ENCODE peak calls at places on chromosomes 4 and X, in nine cellular contexts. One of them, this sample, is unnamed.
A peak's percentile ranks its signal among the peaks of the same experiment; 100 is the strongest.

GRCh38 chr4:145108128-145108527 is 10.0 kb downstream of the ABCE1 start:
- DNase-seq in fibroblast of pulmonary artery: no peak
- DNase-seq in NCI-H510A treated with DMSO at 0.1 percent for 48 hours: no peak
- DNase-seq in HuH-7: no peak
- DNase-seq in astrocyte of the spinal cord: no peak
- DNase-seq in vagina: no peak
- DNase-seq in activated naive CD4-positive, alpha-beta T cell treated with anti-CD3 and anti-CD28 coated beads, Interleukin-2, amount 50 U/mL, for 72 hours: no peak
- DNase-seq in activated T-helper 1 cell treated with anti-CD3 and anti-CD28 coated beads, Interleukin-2, amount 50 U/mL, for 16 hours: no peak
- DNase-seq in pancreas: no peak
- DNase-seq in this sample: no peak

GRCh38 chrX:41022579-41022978 is 62.7 kb upstream of the USP9X start:
- DNase-seq in fibroblast of pulmonary artery: peak; percentile 46
- DNase-seq in NCI-H510A treated with DMSO at 0.1 percent for 48 hours: no peak
- DNase-seq in HuH-7: no peak
- DNase-seq in astrocyte of the spinal cord: no peak
- DNase-seq in vagina: no peak
- DNase-seq in activated naive CD4-positive, alpha-beta T cell treated with anti-CD3 and anti-CD28 coated beads, Interleukin-2, amount 50 U/mL, for 72 hours: no peak
- DNase-seq in activated T-helper 1 cell treated with anti-CD3 and anti-CD28 coated beads, Interleukin-2, amount 50 U/mL, for 16 hours: no peak
- DNase-seq in pancreas: no peak
- DNase-seq in this sample: no peak

GRCh38 chr4:152460488-152460887 is 75.4 kb downstream of the FBXW7 start:
- DNase-seq in fibroblast of pulmonary artery: peak; percentile 93
- DNase-seq in NCI-H510A treated with DMSO at 0.1 percent for 48 hours: no peak
- DNase-seq in HuH-7: no peak
- DNase-seq in astrocyte of the spinal cord: peak; percentile 57
- DNase-seq in vagina: no peak
- DNase-seq in activated naive CD4-positive, alpha-beta T cell treated with anti-CD3 and anti-CD28 coated beads, Interleukin-2, amount 50 U/mL, for 72 hours: no peak
- DNase-seq in activated T-helper 1 cell treated with anti-CD3 and anti-CD28 coated beads, Interleukin-2, amount 50 U/mL, for 16 hours: no peak
- DNase-seq in pancreas: no peak
- DNase-seq in this sample: peak; percentile 47

GRCh38 chrX:78997870-78998558 is 52.8 kb downstream of the P2RY10 start:
- DNase-seq in fibroblast of pulmonary artery: no peak
- DNase-seq in NCI-H510A treated with DMSO at 0.1 percent for 48 hours: no peak
- DNase-seq in HuH-7: no peak
- DNase-seq in astrocyte of the spinal cord: no peak
- DNase-seq in vagina: no peak
- DNase-seq in activated naive CD4-positive, alpha-beta T cell treated with anti-CD3 and anti-CD28 coated beads, Interleukin-2, amount 50 U/mL, for 72 hours: no peak
- DNase-seq in activated T-helper 1 cell treated with anti-CD3 and anti-CD28 coated beads, Interleukin-2, amount 50 U/mL, for 16 hours: no peak
- DNase-seq in pancreas: no peak
- DNase-seq in this sample: no peak

GRCh38 chr4:70705856-70706461 is 15.8 kb upstream of the RUFY3 start:
- DNase-seq in fibroblast of pulmonary artery: no peak
- DNase-seq in NCI-H510A treated with DMSO at 0.1 percent for 48 hours: no peak
- DNase-seq in HuH-7: no peak
- DNase-seq in astrocyte of the spinal cord: no peak
- DNase-seq in vagina: no peak
- DNase-seq in activated naive CD4-positive, alpha-beta T cell treated with anti-CD3 and anti-CD28 coated beads, Interleukin-2, amount 50 U/mL, for 72 hours: no peak
- DNase-seq in activated T-helper 1 cell treated with anti-CD3 and anti-CD28 coated beads, Interleukin-2, amount 50 U/mL, for 16 hours: no peak
- DNase-seq in pancreas: no peak
- DNase-seq in this sample: no peak

GRCh38 chrX:107731831-107732502 is 43.6 kb downstream of the TSC22D3 start:
- DNase-seq in fibroblast of pulmonary artery: peak; percentile 96
- DNase-seq in NCI-H510A treated with DMSO at 0.1 percent for 48 hours: peak; percentile 38
- DNase-seq in HuH-7: no peak
- DNase-seq in astrocyte of the spinal cord: peak; percentile 85
- DNase-seq in vagina: no peak
- DNase-seq in activated naive CD4-positive, alpha-beta T cell treated with anti-CD3 and anti-CD28 coated beads, Interleukin-2, amount 50 U/mL, for 72 hours: no peak
- DNase-seq in activated T-helper 1 cell treated with anti-CD3 and anti-CD28 coated beads, Interleukin-2, amount 50 U/mL, for 16 hours: no peak
- DNase-seq in pancreas: peak; percentile 85
- DNase-seq in this sample: peak; percentile 91

GRCh38 chrX:38968344-38968743 is 167.1 kb downstream of the MID1IP1 start:
- DNase-seq in fibroblast of pulmonary artery: peak; percentile 7
- DNase-seq in NCI-H510A treated with DMSO at 0.1 percent for 48 hours: no peak
- DNase-seq in HuH-7: no peak
- DNase-seq in astrocyte of the spinal cord: no peak
- DNase-seq in vagina: no peak
- DNase-seq in activated naive CD4-positive, alpha-beta T cell treated with anti-CD3 and anti-CD28 coated beads, Interleukin-2, amount 50 U/mL, for 72 hours: no peak
- DNase-seq in activated T-helper 1 cell treated with anti-CD3 and anti-CD28 coated beads, Interleukin-2, amount 50 U/mL, for 16 hours: no peak
- DNase-seq in pancreas: no peak
- DNase-seq in this sample: no peak

GRCh38 chr4:69718376-69719293 is 41.8 kb downstream of the SULT1B1 start:
- DNase-seq in fibroblast of pulmonary artery: peak; percentile 83
- DNase-seq in NCI-H510A treated with DMSO at 0.1 percent for 48 hours: no peak
- DNase-seq in HuH-7: no peak
- DNase-seq in astrocyte of the spinal cord: peak; percentile 45
- DNase-seq in vagina: no peak
- DNase-seq in activated naive CD4-positive, alpha-beta T cell treated with anti-CD3 and anti-CD28 coated beads, Interleukin-2, amount 50 U/mL, for 72 hours: no peak
- DNase-seq in activated T-helper 1 cell treated with anti-CD3 and anti-CD28 coated beads, Interleukin-2, amount 50 U/mL, for 16 hours: no peak
- DNase-seq in pancreas: no peak
- DNase-seq in this sample: peak; percentile 9

GRCh38 chr4:87707279-87707918 is 57.3 kb downstream of the DMP1 start:
- DNase-seq in fibroblast of pulmonary artery: no peak
- DNase-seq in NCI-H510A treated with DMSO at 0.1 percent for 48 hours: no peak
- DNase-seq in HuH-7: no peak
- DNase-seq in astrocyte of the spinal cord: no peak
- DNase-seq in vagina: no peak
- DNase-seq in activated naive CD4-positive, alpha-beta T cell treated with anti-CD3 and anti-CD28 coated beads, Interleukin-2, amount 50 U/mL, for 72 hours: no peak
- DNase-seq in activated T-helper 1 cell treated with anti-CD3 and anti-CD28 coated beads, Interleukin-2, amount 50 U/mL, for 16 hours: no peak
- DNase-seq in pancreas: no peak
- DNase-seq in this sample: no peak

GRCh38 chrX:71998836-71999509 is 88.3 kb downstream of the NHSL2 start:
- DNase-seq in fibroblast of pulmonary artery: peak; percentile 36
- DNase-seq in NCI-H510A treated with DMSO at 0.1 percent for 48 hours: peak; percentile 5
- DNase-seq in HuH-7: peak; percentile 51
- DNase-seq in astrocyte of the spinal cord: no peak
- DNase-seq in vagina: peak; percentile 64
- DNase-seq in activated naive CD4-positive, alpha-beta T cell treated with anti-CD3 and anti-CD28 coated beads, Interleukin-2, amount 50 U/mL, for 72 hours: no peak
- DNase-seq in activated T-helper 1 cell treated with anti-CD3 and anti-CD28 coated beads, Interleukin-2, amount 50 U/mL, for 16 hours: no peak
- DNase-seq in pancreas: no peak
- DNase-seq in this sample: peak; percentile 31

GRCh38 chr4:173264960-173265281 is 69.2 kb downstream of the HMGB2 start:
- DNase-seq in fibroblast of pulmonary artery: no peak
- DNase-seq in NCI-H510A treated with DMSO at 0.1 percent for 48 hours: no peak
- DNase-seq in HuH-7: no peak
- DNase-seq in astrocyte of the spinal cord: no peak
- DNase-seq in vagina: no peak
- DNase-seq in activated naive CD4-positive, alpha-beta T cell treated with anti-CD3 and anti-CD28 coated beads, Interleukin-2, amount 50 U/mL, for 72 hours: no peak
- DNase-seq in activated T-helper 1 cell treated with anti-CD3 and anti-CD28 coated beads, Interleukin-2, amount 50 U/mL, for 16 hours: no peak
- DNase-seq in pancreas: no peak
- DNase-seq in this sample: no peak

GRCh38 chr4:30269850-30270249 is 450.3 kb upstream of the PCDH7 start:
- DNase-seq in fibroblast of pulmonary artery: peak; percentile 8
- DNase-seq in NCI-H510A treated with DMSO at 0.1 percent for 48 hours: peak; percentile 0
- DNase-seq in HuH-7: no peak
- DNase-seq in astrocyte of the spinal cord: no peak
- DNase-seq in vagina: no peak
- DNase-seq in activated naive CD4-positive, alpha-beta T cell treated with anti-CD3 and anti-CD28 coated beads, Interleukin-2, amount 50 U/mL, for 72 hours: no peak
- DNase-seq in activated T-helper 1 cell treated with anti-CD3 and anti-CD28 coated beads, Interleukin-2, amount 50 U/mL, for 16 hours: no peak
- DNase-seq in pancreas: no peak
- DNase-seq in this sample: no peak

GRCh38 chr4:23827971-23828680 is 61.7 kb downstream of the PPARGC1A start:
- DNase-seq in fibroblast of pulmonary artery: no peak
- DNase-seq in NCI-H510A treated with DMSO at 0.1 percent for 48 hours: no peak
- DNase-seq in HuH-7: no peak
- DNase-seq in astrocyte of the spinal cord: peak; percentile 19
- DNase-seq in vagina: no peak
- DNase-seq in activated naive CD4-positive, alpha-beta T cell treated with anti-CD3 and anti-CD28 coated beads, Interleukin-2, amount 50 U/mL, for 72 hours: no peak
- DNase-seq in activated T-helper 1 cell treated with anti-CD3 and anti-CD28 coated beads, Interleukin-2, amount 50 U/mL, for 16 hours: no peak
- DNase-seq in pancreas: no peak
- DNase-seq in this sample: peak; percentile 53

GRCh38 chr4:38804654-38805295 is at the start of gene TLR1:
- DNase-seq in fibroblast of pulmonary artery: peak; percentile 85
- DNase-seq in NCI-H510A treated with DMSO at 0.1 percent for 48 hours: peak; percentile 6
- DNase-seq in HuH-7: no peak
- DNase-seq in astrocyte of the spinal cord: peak; percentile 74
- DNase-seq in vagina: no peak
- DNase-seq in activated naive CD4-positive, alpha-beta T cell treated with anti-CD3 and anti-CD28 coated beads, Interleukin-2, amount 50 U/mL, for 72 hours: no peak
- DNase-seq in activated T-helper 1 cell treated with anti-CD3 and anti-CD28 coated beads, Interleukin-2, amount 50 U/mL, for 16 hours: no peak
- DNase-seq in pancreas: no peak
- DNase-seq in this sample: peak; percentile 76

GRCh38 chr4:129839687-129840086 is 743.7 kb downstream of the C4orf33 start:
- DNase-seq in fibroblast of pulmonary artery: no peak
- DNase-seq in NCI-H510A treated with DMSO at 0.1 percent for 48 hours: no peak
- DNase-seq in HuH-7: no peak
- DNase-seq in astrocyte of the spinal cord: peak; percentile 5
- DNase-seq in vagina: no peak
- DNase-seq in activated naive CD4-positive, alpha-beta T cell treated with anti-CD3 and anti-CD28 coated beads, Interleukin-2, amount 50 U/mL, for 72 hours: no peak
- DNase-seq in activated T-helper 1 cell treated with anti-CD3 and anti-CD28 coated beads, Interleukin-2, amount 50 U/mL, for 16 hours: no peak
- DNase-seq in pancreas: no peak
- DNase-seq in this sample: peak; percentile 23

GRCh38 chr4:108574402-108574801 is 46.0 kb upstream of the RPL34 start:
- DNase-seq in fibroblast of pulmonary artery: no peak
- DNase-seq in NCI-H510A treated with DMSO at 0.1 percent for 48 hours: no peak
- DNase-seq in HuH-7: no peak
- DNase-seq in astrocyte of the spinal cord: no peak
- DNase-seq in vagina: no peak
- DNase-seq in activated naive CD4-positive, alpha-beta T cell treated with anti-CD3 and anti-CD28 coated beads, Interleukin-2, amount 50 U/mL, for 72 hours: no peak
- DNase-seq in activated T-helper 1 cell treated with anti-CD3 and anti-CD28 coated beads, Interleukin-2, amount 50 U/mL, for 16 hours: no peak
- DNase-seq in pancreas: no peak
- DNase-seq in this sample: no peak

GRCh38 chr4:152896819-152897218 is 39.3 kb upstream of the FHDC1 start:
- DNase-seq in fibroblast of pulmonary artery: peak; percentile 20
- DNase-seq in NCI-H510A treated with DMSO at 0.1 percent for 48 hours: no peak
- DNase-seq in HuH-7: no peak
- DNase-seq in astrocyte of the spinal cord: peak; percentile 6
- DNase-seq in vagina: no peak
- DNase-seq in activated naive CD4-positive, alpha-beta T cell treated with anti-CD3 and anti-CD28 coated beads, Interleukin-2, amount 50 U/mL, for 72 hours: no peak
- DNase-seq in activated T-helper 1 cell treated with anti-CD3 and anti-CD28 coated beads, Interleukin-2, amount 50 U/mL, for 16 hours: no peak
- DNase-seq in pancreas: no peak
- DNase-seq in this sample: no peak

GRCh38 chr4:19063662-19064061 is 1042.1 kb upstream of the LCORL start:
- DNase-seq in fibroblast of pulmonary artery: no peak
- DNase-seq in NCI-H510A treated with DMSO at 0.1 percent for 48 hours: no peak
- DNase-seq in HuH-7: no peak
- DNase-seq in astrocyte of the spinal cord: no peak
- DNase-seq in vagina: no peak
- DNase-seq in activated naive CD4-positive, alpha-beta T cell treated with anti-CD3 and anti-CD28 coated beads, Interleukin-2, amount 50 U/mL, for 72 hours: no peak
- DNase-seq in activated T-helper 1 cell treated with anti-CD3 and anti-CD28 coated beads, Interleukin-2, amount 50 U/mL, for 16 hours: no peak
- DNase-seq in pancreas: no peak
- DNase-seq in this sample: no peak

GRCh38 chr4:78517050-78517652 is 34.4 kb upstream of the ANXA3 start:
- DNase-seq in fibroblast of pulmonary artery: peak; percentile 65
- DNase-seq in NCI-H510A treated with DMSO at 0.1 percent for 48 hours: peak; percentile 5
- DNase-seq in HuH-7: peak; percentile 6
- DNase-seq in astrocyte of the spinal cord: peak; percentile 51
- DNase-seq in vagina: no peak
- DNase-seq in activated naive CD4-positive, alpha-beta T cell treated with anti-CD3 and anti-CD28 coated beads, Interleukin-2, amount 50 U/mL, for 72 hours: no peak
- DNase-seq in activated T-helper 1 cell treated with anti-CD3 and anti-CD28 coated beads, Interleukin-2, amount 50 U/mL, for 16 hours: no peak
- DNase-seq in pancreas: no peak
- DNase-seq in this sample: peak; percentile 64

GRCh38 chrX:133045986-133046385 is 50.9 kb downstream of the USP26 start:
- DNase-seq in fibroblast of pulmonary artery: no peak
- DNase-seq in NCI-H510A treated with DMSO at 0.1 percent for 48 hours: peak; percentile 0
- DNase-seq in HuH-7: peak; percentile 28
- DNase-seq in astrocyte of the spinal cord: peak; percentile 8
- DNase-seq in vagina: no peak
- DNase-seq in activated naive CD4-positive, alpha-beta T cell treated with anti-CD3 and anti-CD28 coated beads, Interleukin-2, amount 50 U/mL, for 72 hours: no peak
- DNase-seq in activated T-helper 1 cell treated with anti-CD3 and anti-CD28 coated beads, Interleukin-2, amount 50 U/mL, for 16 hours: no peak
- DNase-seq in pancreas: no peak
- DNase-seq in this sample: peak; percentile 35

GRCh38 chrX:103919336-103919682 is 43.1 kb upstream of the TMSB15B start:
- DNase-seq in fibroblast of pulmonary artery: peak; percentile 43
- DNase-seq in NCI-H510A treated with DMSO at 0.1 percent for 48 hours: peak; percentile 37
- DNase-seq in HuH-7: peak; percentile 60
- DNase-seq in astrocyte of the spinal cord: peak; percentile 56
- DNase-seq in vagina: no peak
- DNase-seq in activated naive CD4-positive, alpha-beta T cell treated with anti-CD3 and anti-CD28 coated beads, Interleukin-2, amount 50 U/mL, for 72 hours: no peak
- DNase-seq in activated T-helper 1 cell treated with anti-CD3 and anti-CD28 coated beads, Interleukin-2, amount 50 U/mL, for 16 hours: no peak
- DNase-seq in pancreas: no peak
- DNase-seq in this sample: peak; percentile 56

GRCh38 chr4:166277406-166277805 is 404.4 kb downstream of the TLL1 start:
- DNase-seq in fibroblast of pulmonary artery: peak; percentile 49
- DNase-seq in NCI-H510A treated with DMSO at 0.1 percent for 48 hours: no peak
- DNase-seq in HuH-7: no peak
- DNase-seq in astrocyte of the spinal cord: peak; percentile 32
- DNase-seq in vagina: no peak
- DNase-seq in activated naive CD4-positive, alpha-beta T cell treated with anti-CD3 and anti-CD28 coated beads, Interleukin-2, amount 50 U/mL, for 72 hours: no peak
- DNase-seq in activated T-helper 1 cell treated with anti-CD3 and anti-CD28 coated beads, Interleukin-2, amount 50 U/mL, for 16 hours: no peak
- DNase-seq in pancreas: no peak
- DNase-seq in this sample: peak; percentile 16

GRCh38 chrX:110853610-110854009 is 58.0 kb upstream of the CHRDL1 start:
- DNase-seq in fibroblast of pulmonary artery: no peak
- DNase-seq in NCI-H510A treated with DMSO at 0.1 percent for 48 hours: peak; percentile 3
- DNase-seq in HuH-7: peak; percentile 24
- DNase-seq in astrocyte of the spinal cord: peak; percentile 14
- DNase-seq in vagina: no peak
- DNase-seq in activated naive CD4-positive, alpha-beta T cell treated with anti-CD3 and anti-CD28 coated beads, Interleukin-2, amount 50 U/mL, for 72 hours: no peak
- DNase-seq in activated T-helper 1 cell treated with anti-CD3 and anti-CD28 coated beads, Interleukin-2, amount 50 U/mL, for 16 hours: no peak
- DNase-seq in pancreas: no peak
- DNase-seq in this sample: peak; percentile 55

GRCh38 chrX:136608295-136608933 is 39.5 kb upstream of the CD40LG start:
- DNase-seq in fibroblast of pulmonary artery: peak; percentile 29
- DNase-seq in NCI-H510A treated with DMSO at 0.1 percent for 48 hours: no peak
- DNase-seq in HuH-7: no peak
- DNase-seq in astrocyte of the spinal cord: peak; percentile 12
- DNase-seq in vagina: no peak
- DNase-seq in activated naive CD4-positive, alpha-beta T cell treated with anti-CD3 and anti-CD28 coated beads, Interleukin-2, amount 50 U/mL, for 72 hours: peak; percentile 65
- DNase-seq in activated T-helper 1 cell treated with anti-CD3 and anti-CD28 coated beads, Interleukin-2, amount 50 U/mL, for 16 hours: peak; percentile 23
- DNase-seq in pancreas: peak; percentile 55
- DNase-seq in this sample: peak; percentile 19

GRCh38 chrX:69027181-69028005 is 137.9 kb downstream of the PJA1 start:
- DNase-seq in fibroblast of pulmonary artery: peak; percentile 88
- DNase-seq in NCI-H510A treated with DMSO at 0.1 percent for 48 hours: no peak
- DNase-seq in HuH-7: no peak
- DNase-seq in astrocyte of the spinal cord: peak; percentile 60
- DNase-seq in vagina: peak; percentile 91
- DNase-seq in activated naive CD4-positive, alpha-beta T cell treated with anti-CD3 and anti-CD28 coated beads, Interleukin-2, amount 50 U/mL, for 72 hours: no peak
- DNase-seq in activated T-helper 1 cell treated with anti-CD3 and anti-CD28 coated beads, Interleukin-2, amount 50 U/mL, for 16 hours: no peak
- DNase-seq in pancreas: no peak
- DNase-seq in this sample: peak; percentile 73

GRCh38 chr4:187576751-187577150 is 418.8 kb upstream of the ZFP42 start:
- DNase-seq in fibroblast of pulmonary artery: no peak
- DNase-seq in NCI-H510A treated with DMSO at 0.1 percent for 48 hours: no peak
- DNase-seq in HuH-7: no peak
- DNase-seq in astrocyte of the spinal cord: no peak
- DNase-seq in vagina: no peak
- DNase-seq in activated naive CD4-positive, alpha-beta T cell treated with anti-CD3 and anti-CD28 coated beads, Interleukin-2, amount 50 U/mL, for 72 hours: no peak
- DNase-seq in activated T-helper 1 cell treated with anti-CD3 and anti-CD28 coated beads, Interleukin-2, amount 50 U/mL, for 16 hours: no peak
- DNase-seq in pancreas: no peak
- DNase-seq in this sample: no peak

GRCh38 chrX:98459669-98460068 is 1576.0 kb downstream of the RPA4 start:
- DNase-seq in fibroblast of pulmonary artery: no peak
- DNase-seq in NCI-H510A treated with DMSO at 0.1 percent for 48 hours: no peak
- DNase-seq in HuH-7: no peak
- DNase-seq in astrocyte of the spinal cord: no peak
- DNase-seq in vagina: no peak
- DNase-seq in activated naive CD4-positive, alpha-beta T cell treated with anti-CD3 and anti-CD28 coated beads, Interleukin-2, amount 50 U/mL, for 72 hours: no peak
- DNase-seq in activated T-helper 1 cell treated with anti-CD3 and anti-CD28 coated beads, Interleukin-2, amount 50 U/mL, for 16 hours: no peak
- DNase-seq in pancreas: no peak
- DNase-seq in this sample: no peak

GRCh38 chr4:3067473-3068001 is 6.8 kb downstream of the HTT-AS start:
- DNase-seq in fibroblast of pulmonary artery: no peak
- DNase-seq in NCI-H510A treated with DMSO at 0.1 percent for 48 hours: no peak
- DNase-seq in HuH-7: no peak
- DNase-seq in astrocyte of the spinal cord: no peak
- DNase-seq in vagina: no peak
- DNase-seq in activated naive CD4-positive, alpha-beta T cell treated with anti-CD3 and anti-CD28 coated beads, Interleukin-2, amount 50 U/mL, for 72 hours: no peak
- DNase-seq in activated T-helper 1 cell treated with anti-CD3 and anti-CD28 coated beads, Interleukin-2, amount 50 U/mL, for 16 hours: no peak
- DNase-seq in pancreas: no peak
- DNase-seq in this sample: no peak

GRCh38 chr4:89868999-89869589 is 25.6 kb upstream of the MMRN1 start:
- DNase-seq in fibroblast of pulmonary artery: peak; percentile 44
- DNase-seq in NCI-H510A treated with DMSO at 0.1 percent for 48 hours: no peak
- DNase-seq in HuH-7: no peak
- DNase-seq in astrocyte of the spinal cord: peak; percentile 21
- DNase-seq in vagina: no peak
- DNase-seq in activated naive CD4-positive, alpha-beta T cell treated with anti-CD3 and anti-CD28 coated beads, Interleukin-2, amount 50 U/mL, for 72 hours: no peak
- DNase-seq in activated T-helper 1 cell treated with anti-CD3 and anti-CD28 coated beads, Interleukin-2, amount 50 U/mL, for 16 hours: no peak
- DNase-seq in pancreas: no peak
- DNase-seq in this sample: peak; percentile 10

GRCh38 chr4:100936676-100937390 is 410.5 kb downstream of the PPP3CA start:
- DNase-seq in fibroblast of pulmonary artery: peak; percentile 10
- DNase-seq in NCI-H510A treated with DMSO at 0.1 percent for 48 hours: no peak
- DNase-seq in HuH-7: no peak
- DNase-seq in astrocyte of the spinal cord: peak; percentile 9
- DNase-seq in vagina: no peak
- DNase-seq in activated naive CD4-positive, alpha-beta T cell treated with anti-CD3 and anti-CD28 coated beads, Interleukin-2, amount 50 U/mL, for 72 hours: no peak
- DNase-seq in activated T-helper 1 cell treated with anti-CD3 and anti-CD28 coated beads, Interleukin-2, amount 50 U/mL, for 16 hours: no peak
- DNase-seq in pancreas: no peak
- DNase-seq in this sample: peak; percentile 11

GRCh38 chrX:119363391-119363790 is 35.7 kb upstream of the SLC25A43 start:
- DNase-seq in fibroblast of pulmonary artery: no peak
- DNase-seq in NCI-H510A treated with DMSO at 0.1 percent for 48 hours: no peak
- DNase-seq in HuH-7: no peak
- DNase-seq in astrocyte of the spinal cord: no peak
- DNase-seq in vagina: no peak
- DNase-seq in activated naive CD4-positive, alpha-beta T cell treated with anti-CD3 and anti-CD28 coated beads, Interleukin-2, amount 50 U/mL, for 72 hours: no peak
- DNase-seq in activated T-helper 1 cell treated with anti-CD3 and anti-CD28 coated beads, Interleukin-2, amount 50 U/mL, for 16 hours: no peak
- DNase-seq in pancreas: no peak
- DNase-seq in this sample: no peak

This sample was measured in astrocyte of the hippocampus.